ENCODE peak calls at places on chromosomes 5 and 9, in six cellular contexts. F, X, A, M, N and P are unnamed samples.

GRCh38 chr9:89919171-89919681 is 314.4 kb downstream of the GADD45G start:
- DNase-seq in X (peak), A (no peak), N (peak), F (no peak), M (peak), P (peak)

GRCh38 chr5:138354926-138355378 is 2.5 kb downstream of the KDM3B start:
- DNase-seq in X (peak), F (no peak), A (peak), N (peak), M (no peak), P (peak)

GRCh38 chr5:4191024-4191423 is 595.4 kb downstream of the IRX1 start:
- DNase-seq in M (no peak), F (no peak), N (no peak), A (no peak), X (no peak), P (no peak)

GRCh38 chr5:158538506-158539074 is 561.1 kb downstream of the EBF1 start:
- DNase-seq in M (no peak), F (no peak), A (peak), N (no peak), X (no peak), P (no peak)

GRCh38 chr5:171606414-171607024 is 179.1 kb upstream of the SMIM23 start:
- DNase-seq in F (no peak), X (no peak), A (no peak), M (no peak), N (no peak), P (no peak)

GRCh38 chr9:128719919-128720605 is 3.9 kb downstream of the ZDHHC12 start:
- DNase-seq in N (no peak), A (no peak), X (no peak), F (no peak), M (no peak), P (no peak)

GRCh38 chr5:54197018-54197417 is 113.4 kb downstream of the ARL15 start:
- DNase-seq in A (no peak), X (no peak), F (no peak), N (no peak), M (no peak), P (no peak)

GRCh38 chr9:129333613-129333960 is 155.5 kb upstream of the IER5L start:
- DNase-seq in N (no peak), M (no peak), X (peak), A (no peak), F (no peak), P (no peak)

GRCh38 chr5:56649569-56649968 is 165.8 kb upstream of the MAP3K1 start:
- DNase-seq in F (no peak), N (no peak), A (no peak), X (no peak), M (no peak), P (peak)

GRCh38 chr9:129472651-129473102 is 148.2 kb downstream of the C9orf50 start:
- DNase-seq in M (no peak), X (no peak), A (no peak), F (no peak), N (no peak), P (no peak)

GRCh38 chr9:127897194-127897692 is 2.2 kb downstream of the ST6GALNAC6 start:
- DNase-seq in X (no peak), A (peak), N (no peak), M (no peak), F (peak), P (peak)

GRCh38 chr5:7927466-7928375 is 58.8 kb downstream of the MTRR start:
- DNase-seq in N (peak), A (peak), X (peak), F (no peak), M (no peak), P (peak)

GRCh38 chr5:139787568-139788293 is 7.9 kb upstream of the PSD2 start:
- DNase-seq in M (peak), X (peak), F (peak), N (peak), A (peak), P (peak)

GRCh38 chr5:62600560-62601252 is 22.1 kb downstream of the LRRC70 start:
- DNase-seq in N (no peak), X (peak), F (no peak), M (no peak), A (no peak), P (no peak)

GRCh38 chr9:124033348-124033747 is 21.8 kb downstream of the LHX2 start:
- DNase-seq in N (no peak), M (no peak), X (no peak), F (peak), A (no peak), P (no peak)

GRCh38 chr5:175718401-175719108 is 60.7 kb downstream of the HRH2 start:
- DNase-seq in X (peak), A (peak), N (peak), M (peak), F (peak), P (peak)

GRCh38 chr9:91048739-91049138 is 247.1 kb downstream of the SYK start:
- DNase-seq in M (no peak), N (no peak), F (no peak), X (no peak), A (no peak), P (no peak)

GRCh38 chr9:134453776-134454175 is 127.5 kb downstream of the RXRA start:
- DNase-seq in M (no peak), N (no peak), X (no peak), A (no peak), F (no peak), P (no peak)

GRCh38 chr9:27308691-27309390 is 11.9 kb upstream of the EQTN start:
- DNase-seq in M (no peak), A (no peak), X (no peak), N (no peak), F (no peak), P (no peak)

GRCh38 chr9:79799691-79800345 is 228.1 kb downstream of the TLE4 start:
- DNase-seq in M (no peak), N (no peak), F (no peak), X (peak), A (no peak), P (no peak)

GRCh38 chr5:19891658-19892057 is 96.3 kb downstream of the CDH18 start:
- DNase-seq in N (no peak), F (no peak), X (no peak), A (no peak), M (no peak), P (no peak)

GRCh38 chr9:21029661-21030060 is 1.8 kb downstream of the HACD4 start:
- DNase-seq in N (no peak), X (no peak), A (no peak), F (no peak), M (no peak), P (no peak)

GRCh38 chr9:128428644-128429504 is 8.2 kb downstream of the CERCAM start:
- DNase-seq in M (no peak), X (no peak), F (no peak), A (no peak), N (no peak), P (no peak)

GRCh38 chr5:103177543-103177942 is 57.4 kb downstream of the PPIP5K2 start:
- DNase-seq in M (no peak), A (no peak), X (no peak), N (no peak), F (no peak), P (no peak)

GRCh38 chr9:99431103-99431502 is 209.0 kb downstream of the SEC61B start:
- DNase-seq in F (no peak), M (no peak), A (no peak), N (no peak), X (no peak), P (no peak)

GRCh38 chr5:169162407-169162806 is 138.5 kb downstream of the SLIT3 start:
- DNase-seq in X (no peak), M (no peak), N (no peak), A (no peak), F (no peak), P (no peak)

GRCh38 chr5:14443665-14444064 is 137.9 kb upstream of the OTULINL start:
- DNase-seq in F (no peak), A (no peak), X (no peak), N (no peak), M (no peak), P (no peak)

GRCh38 chr5:67451640-67452279 is 255.2 kb upstream of the CD180 start:
- DNase-seq in F (no peak), A (no peak), X (no peak), N (no peak), M (no peak), P (no peak)

GRCh38 chr5:94196959-94197358 is 421.4 kb downstream of the KIAA0825 start:
- DNase-seq in M (no peak), X (no peak), N (no peak), F (no peak), A (no peak), P (no peak)

GRCh38 chr5:107874810-107875209 is 204.1 kb upstream of the EFNA5 start:
- DNase-seq in X (no peak), N (no peak), F (no peak), M (no peak), A (no peak), P (no peak)

GRCh38 chr9:16899611-16900010 is 29.1 kb upstream of the BNC2 start:
- DNase-seq in M (no peak), F (no peak), N (no peak), X (no peak), A (no peak), P (no peak)

GRCh38 chr9:112130997-112131396 is 44.1 kb downstream of the SUSD1 start:
- DNase-seq in A (no peak), N (no peak), F (no peak), X (no peak), M (no peak), P (no peak)

GRCh38 chr9:76654051-76654461 is 110.2 kb upstream of the PCA3 start:
- DNase-seq in X (no peak), F (no peak), N (no peak), A (no peak), M (no peak), P (no peak)

GRCh38 chr5:33843579-33843978 is 48.2 kb downstream of the ADAMTS12 start:
- DNase-seq in N (no peak), A (no peak), F (no peak), X (no peak), M (no peak), P (no peak)

GRCh38 chr5:53303105-53303504 is 177.3 kb upstream of the FST start:
- DNase-seq in X (no peak), A (no peak), F (no peak), M (no peak), N (no peak), P (no peak)

GRCh38 chr5:177049285-177049684 is 26.8 kb downstream of the ZNF346 start:
- DNase-seq in N (no peak), F (no peak), M (no peak), X (no peak), A (no peak), P (no peak)

GRCh38 chr5:84130006-84130580 is 254.6 kb downstream of the EDIL3 start:
- DNase-seq in X (no peak), N (no peak), M (no peak), F (no peak), A (no peak), P (no peak)

GRCh38 chr5:135526924-135527323 is 8.8 kb downstream of the NEUROG1 start:
- DNase-seq in M (no peak), A (no peak), F (no peak), X (no peak), N (no peak), P (no peak)